ENCODE peak calls at places on chromosomes 2 and 18, in eight cellular contexts. R is transverse colon, Z is AG10803, S is cardiac muscle cell, V is pancreas, P is coronary artery, Y is astrocyte of the spinal cord, O is brain microvascular endothelial cell. F is an unnamed sample.

GRCh38 chr2:160652236-160652635 is 158.6 kb upstream of the RBMS1 start:
- DNase-seq in R (peak), Z (peak), S (no peak), V (no peak), P (no peak), Y (no peak), O (peak), F (peak)

GRCh38 chr2:219335373-219335786 is 2.8 kb upstream of the RESP18 start:
- DNase-seq in R (no peak), Z (no peak), S (no peak), V (no peak), P (no peak), Y (no peak), O (no peak), F (no peak)

GRCh38 chr2:129708221-129708967 is 271.1 kb upstream of the RAB6C start:
- DNase-seq in R (no peak), Z (no peak), S (no peak), V (no peak), P (no peak), Y (no peak), O (no peak), F (no peak)

GRCh38 chr18:21110667-21111350 is 804 bp downstream of the ROCK1 start:
- DNase-seq in R (peak), Z (peak), S (peak), V (peak), P (peak), Y (peak), O (peak), F (peak)

GRCh38 chr2:220259656-220260055 is 632.2 kb downstream of the SLC4A3 start:
- DNase-seq in R (no peak), Z (no peak), S (no peak), V (no peak), P (no peak), Y (no peak), O (no peak), F (no peak)

GRCh38 chr18:9852266-9853081 is 33.3 kb upstream of the TXNDC2 start:
- DNase-seq in R (no peak), Z (peak), S (no peak), V (no peak), P (no peak), Y (no peak), O (no peak), F (no peak)

GRCh38 chr18:23752796-23753195 is 63.5 kb downstream of the LAMA3 start:
- DNase-seq in R (no peak), Z (peak), S (no peak), V (no peak), P (no peak), Y (no peak), O (no peak), F (no peak)

GRCh38 chr2:119109823-119110222 is 48.7 kb downstream of the C1QL2 start:
- DNase-seq in R (no peak), Z (no peak), S (no peak), V (no peak), P (no peak), Y (no peak), O (no peak), F (no peak)

GRCh38 chr18:49841236-49842217 is 28.2 kb upstream of the ACAA2 start:
- DNase-seq in R (no peak), Z (no peak), S (no peak), V (no peak), P (no peak), Y (no peak), O (no peak), F (no peak)

GRCh38 chr2:159096896-159097295 is 128.5 kb downstream of the TANC1 start:
- DNase-seq in R (no peak), Z (no peak), S (no peak), V (no peak), P (no peak), Y (no peak), O (no peak), F (no peak)

GRCh38 chr2:238793351-238793750 is 54.5 kb upstream of the TWIST2 start:
- DNase-seq in R (no peak), Z (no peak), S (no peak), V (no peak), P (no peak), Y (no peak), O (no peak), F (no peak)

GRCh38 chr2:102285368-102285767 is 26.0 kb upstream of the IL1RL1 start:
- DNase-seq in R (no peak), Z (no peak), S (no peak), V (no peak), P (no peak), Y (no peak), O (no peak), F (no peak)

GRCh38 chr2:102282646-102283045 is 28.7 kb upstream of the IL1RL1 start:
- DNase-seq in R (no peak), Z (no peak), S (no peak), V (no peak), P (no peak), Y (no peak), O (no peak), F (no peak)

GRCh38 chr2:102286041-102286440 is 25.3 kb upstream of the IL1RL1 start:
- DNase-seq in R (no peak), Z (no peak), S (no peak), V (no peak), P (no peak), Y (no peak), O (no peak), F (no peak)

GRCh38 chr2:102284611-102285010 is 26.8 kb upstream of the IL1RL1 start:
- DNase-seq in R (no peak), Z (no peak), S (no peak), V (no peak), P (no peak), Y (no peak), O (no peak), F (no peak)

GRCh38 chr2:102283996-102284395 is 27.4 kb upstream of the IL1RL1 start:
- DNase-seq in R (no peak), Z (no peak), S (no peak), V (no peak), P (no peak), Y (no peak), O (no peak), F (no peak)
- TF ChIP-seq CTCF in R (no peak), Z (no peak), S (no peak), V (no peak), P (no peak), Y (no peak), O (no peak), F (no peak)

GRCh38 chr2:29129586-29130281 is 14.5 kb downstream of the CLIP4 start:
- DNase-seq in R (no peak), Z (peak), S (no peak), V (no peak), P (no peak), Y (peak), O (no peak), F (no peak)
- H3K4me3 ChIP-seq in R (no peak), Z (peak), S (no peak), V (no peak), P (peak), Y (no peak), O (no peak), F (no peak)

GRCh38 chr2:145760781-145761649 is 1241.1 kb upstream of the ZEB2 start:
- DNase-seq in R (no peak), Z (peak), S (no peak), V (peak), P (no peak), Y (peak), O (peak), F (no peak)

GRCh38 chr2:145757503-145758290 is 1237.8 kb upstream of the ZEB2 start:
- DNase-seq in R (no peak), Z (no peak), S (no peak), V (no peak), P (no peak), Y (no peak), O (no peak), F (no peak)

GRCh38 chr2:145764631-145765030 is 1244.7 kb upstream of the ZEB2 start:
- DNase-seq in R (no peak), Z (peak), S (no peak), V (no peak), P (no peak), Y (peak), O (no peak), F (no peak)

GRCh38 chr2:145755019-145755837 is 1235.3 kb upstream of the ZEB2 start:
- DNase-seq in R (no peak), Z (no peak), S (no peak), V (peak), P (no peak), Y (no peak), O (no peak), F (no peak)

DNA sequence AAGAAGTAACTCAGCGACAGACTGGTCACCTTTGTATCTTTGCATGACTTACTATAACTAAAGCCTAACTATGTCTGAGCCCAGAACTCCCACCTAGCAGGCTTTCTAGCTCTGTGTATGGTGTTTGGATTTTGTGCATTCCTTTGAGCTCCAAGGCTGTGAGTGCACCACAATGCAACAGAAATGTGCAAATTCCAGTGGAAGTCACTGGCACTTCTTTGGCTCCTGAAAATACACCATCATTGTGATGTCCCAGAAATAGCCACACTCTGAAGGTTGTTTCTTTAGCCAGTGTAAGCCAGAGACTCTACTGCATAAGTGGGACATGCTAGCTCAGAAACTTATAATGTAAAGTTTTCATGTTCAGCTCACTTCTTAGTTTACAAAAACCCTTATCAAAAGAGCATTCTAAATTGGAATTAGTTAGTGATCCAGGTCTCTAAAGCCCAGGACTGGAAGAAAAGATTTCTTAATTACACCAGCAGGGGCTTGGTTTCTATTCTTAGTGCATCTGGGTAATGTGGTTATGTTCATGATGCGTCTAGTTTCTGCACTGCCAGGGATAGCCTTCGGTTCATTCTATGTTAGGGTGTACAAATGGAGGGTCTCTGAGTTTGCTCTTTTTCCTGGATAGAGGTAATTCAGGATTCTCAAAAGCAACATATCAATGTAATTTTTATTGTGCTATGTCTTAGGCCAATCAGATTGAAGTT is 1239.5 kb upstream of the ZEB2 start:
- DNase-seq in R (no peak), Z (peak), S (peak), V (no peak), P (no peak), Y (no peak), O (no peak), F (no peak)
- TF ChIP-seq CTCF in R (no peak), Z (no peak), S (no peak), V (no peak), P (no peak), Y (no peak), O (no peak), F (no peak)

GRCh38 chr2:17442334-17442733 is 75.9 kb downstream of the RAD51AP2 start:
- DNase-seq in R (no peak), Z (no peak), S (no peak), V (no peak), P (no peak), Y (peak), O (peak), F (no peak)

GRCh38 chr2:17445744-17446143 is 72.5 kb downstream of the RAD51AP2 start:
- DNase-seq in R (no peak), Z (no peak), S (no peak), V (no peak), P (no peak), Y (no peak), O (no peak), F (no peak)

GRCh38 chr2:17441790-17442189 is 76.5 kb downstream of the RAD51AP2 start:
- DNase-seq in R (no peak), Z (no peak), S (no peak), V (no peak), P (no peak), Y (peak), O (no peak), F (no peak)

DNA sequence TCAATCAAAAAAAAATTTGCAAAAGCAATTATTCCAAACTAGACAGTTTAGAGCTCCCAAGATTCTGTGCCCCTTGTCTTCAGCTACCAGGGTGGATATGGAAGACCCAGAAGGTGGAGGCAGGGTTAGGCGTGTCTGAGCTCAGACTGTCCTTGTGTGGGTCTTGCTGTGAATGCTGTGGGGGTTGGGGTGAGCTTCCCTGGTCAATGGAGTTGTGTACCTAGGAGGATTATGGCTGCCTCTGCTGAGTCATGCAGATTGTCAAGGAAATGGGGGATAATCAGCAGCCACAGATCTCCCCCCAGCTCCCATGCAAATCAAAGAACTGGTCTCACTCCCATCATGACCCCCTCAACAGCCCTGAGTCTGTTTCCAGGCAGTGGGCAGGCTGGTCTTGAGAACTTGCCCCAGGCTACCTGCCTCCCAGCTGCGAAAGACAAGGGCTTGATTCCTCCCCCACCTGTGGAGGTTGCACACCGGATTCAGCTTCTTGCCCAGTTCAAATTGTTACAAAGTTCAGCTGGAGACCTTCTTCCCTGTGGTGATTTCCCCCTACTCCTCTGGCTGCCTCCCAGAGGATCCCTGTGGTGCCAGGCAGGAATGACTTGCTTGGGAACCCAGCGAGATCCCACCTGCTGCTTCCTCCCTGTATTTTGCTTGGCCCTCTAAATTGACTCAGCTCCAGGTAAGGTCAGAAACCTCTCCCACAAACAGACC is 77.0 kb downstream of the RAD51AP2 start:
- DNase-seq in R (no peak), Z (no peak), S (no peak), V (no peak), P (no peak), Y (peak), O (no peak), F (no peak)
- H3K4me3 ChIP-seq in R (no peak), Z (no peak), S (no peak), V (no peak), P (no peak), Y (no peak), O (no peak), F (no peak)

GRCh38 chr18:48318481-48318880 is 90.7 kb downstream of the ZBTB7C start:
- DNase-seq in R (no peak), Z (no peak), S (no peak), V (no peak), P (no peak), Y (no peak), O (no peak), F (no peak)

GRCh38 chr18:48316177-48316576 is 93.0 kb downstream of the ZBTB7C start:
- DNase-seq in R (no peak), Z (no peak), S (no peak), V (no peak), P (no peak), Y (no peak), O (no peak), F (no peak)

GRCh38 chr18:48319796-48320638 is 89.2 kb downstream of the ZBTB7C start:
- DNase-seq in R (peak), Z (peak), S (no peak), V (no peak), P (no peak), Y (no peak), O (peak), F (no peak)

GRCh38 chr18:48320639-48320945 is 88.6 kb downstream of the ZBTB7C start:
- DNase-seq in R (no peak), Z (no peak), S (no peak), V (no peak), P (no peak), Y (no peak), O (no peak), F (no peak)

DNA sequence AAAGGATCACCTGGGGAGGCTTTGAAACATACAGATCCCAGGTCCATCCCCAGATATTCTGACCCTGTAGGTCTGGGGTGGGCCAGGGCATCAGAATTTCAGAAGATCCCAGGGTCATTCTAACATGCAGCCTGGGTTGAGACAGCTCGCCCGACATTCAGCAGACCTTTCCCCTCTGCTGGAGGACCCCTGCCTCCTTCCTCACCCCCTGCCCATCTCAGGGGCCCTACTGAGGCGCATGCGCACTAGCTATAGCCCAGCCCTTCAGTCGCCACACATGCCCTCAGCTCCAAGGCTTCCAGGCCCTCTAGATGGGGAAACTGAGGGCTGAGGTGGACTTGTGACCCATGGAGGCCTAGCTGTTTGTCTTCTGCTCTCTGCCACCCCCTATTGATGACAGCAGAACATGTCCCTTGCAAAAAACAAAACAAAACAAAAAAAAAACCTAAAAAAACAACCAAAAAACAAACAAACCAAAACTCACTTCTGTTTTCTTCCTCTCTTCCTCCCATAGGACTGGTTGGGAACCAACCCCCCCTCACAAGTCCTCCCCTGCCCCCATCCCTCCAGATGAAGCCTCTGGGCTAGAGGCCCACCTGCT is 91.3 kb downstream of the ZBTB7C start:
- DNase-seq in R (no peak), Z (no peak), S (no peak), V (no peak), P (no peak), Y (no peak), O (no peak), F (no peak)
- TF ChIP-seq CTCF in R (no peak), Z (no peak), S (no peak), V (no peak), P (no peak), Y (no peak), O (peak), F (peak)